ENCODE peak calls at places on chromosome 1, in ten cellular contexts. Y is stomach, P is tibial nerve, N is A549, Z is ovary, Q is transverse colon, G is GM12878, D is K562, X is esophagus muscularis mucosa, R is SK-N-SH. W is an unnamed sample.

GRCh38 chr1:13700521-13701273 is 709 bp downstream of the PRDM2 start:
- DNase-seq in Y (peak; percentile 45), P (no peak), N (peak; percentile 4), Z (peak; percentile 81), Q (peak; percentile 47), G (no peak), D (no peak), X (no peak), R (no peak), W (no peak)

GRCh38 chr1:221100196-221100950 is 221.1 kb downstream of the HLX start:
- DNase-seq in Y (no peak), P (no peak), N (peak; percentile 57), Z (no peak), Q (no peak), G (no peak), D (no peak), X (no peak), R (no peak), W (no peak)

GRCh38 chr1:158289722-158290570 is at the start of gene CD1C:
- DNase-seq in Y (no peak), P (no peak), N (no peak), Z (no peak), Q (no peak), G (no peak), D (no peak), X (no peak), R (no peak), W (no peak)

GRCh38 chr1:6612641-6613360 is 730 bp upstream of the PHF13 start:
- DNase-seq in Y (peak; percentile 62), P (no peak), N (peak; percentile 38), Z (no peak), Q (peak; percentile 69), G (no peak), D (no peak), X (no peak), R (peak; percentile 62), W (peak; percentile 84)

GRCh38 chr1:109148838-109149555 is 35.1 kb downstream of the ELAPOR1 start:
- DNase-seq in Y (no peak), P (no peak), N (no peak), Z (no peak), Q (no peak), G (no peak), D (no peak), X (no peak), R (no peak), W (no peak)

GRCh38 chr1:196732526-196732925 is 42.1 kb upstream of the CFHR3 start:
- DNase-seq in Y (no peak), P (no peak), N (no peak), Z (no peak), Q (no peak), G (no peak), D (peak; percentile 17), X (no peak), R (no peak), W (no peak)

GRCh38 chr1:42206164-42206563 is 41.6 kb upstream of the GUCA2A start:
- DNase-seq in Y (no peak), P (no peak), N (no peak), Z (no peak), Q (no peak), G (no peak), D (no peak), X (no peak), R (no peak), W (no peak)

GRCh38 chr1:188281927-188282326 is 1453.2 kb downstream of the PLA2G4A start:
- DNase-seq in Y (no peak), P (no peak), N (no peak), Z (no peak), Q (no peak), G (no peak), D (no peak), X (no peak), R (no peak), W (no peak)

GRCh38 chr1:151980287-151981177 is 13.1 kb downstream of the S100A10 start:
- DNase-seq in Y (no peak), P (peak; percentile 67), N (no peak), Z (no peak), Q (peak; percentile 37), G (no peak), D (no peak), X (no peak), R (no peak), W (no peak)

GRCh38 chr1:109370712-109371270 is 26.9 kb downstream of the SORT1 start:
- DNase-seq in Y (no peak), P (no peak), N (no peak), Z (no peak), Q (no peak), G (no peak), D (no peak), X (no peak), R (no peak), W (no peak)

GRCh38 chr1:63878914-63879313 is 105.1 kb downstream of the ROR1 start:
- DNase-seq in Y (no peak), P (no peak), N (no peak), Z (no peak), Q (no peak), G (no peak), D (no peak), X (no peak), R (no peak), W (no peak)
- TF ChIP-seq CTCF in Y (no peak), P (no peak), N (no peak), Z (no peak), Q (no peak), G (no peak), D (no peak), X (no peak), R (no peak), W (no peak)

DNA sequence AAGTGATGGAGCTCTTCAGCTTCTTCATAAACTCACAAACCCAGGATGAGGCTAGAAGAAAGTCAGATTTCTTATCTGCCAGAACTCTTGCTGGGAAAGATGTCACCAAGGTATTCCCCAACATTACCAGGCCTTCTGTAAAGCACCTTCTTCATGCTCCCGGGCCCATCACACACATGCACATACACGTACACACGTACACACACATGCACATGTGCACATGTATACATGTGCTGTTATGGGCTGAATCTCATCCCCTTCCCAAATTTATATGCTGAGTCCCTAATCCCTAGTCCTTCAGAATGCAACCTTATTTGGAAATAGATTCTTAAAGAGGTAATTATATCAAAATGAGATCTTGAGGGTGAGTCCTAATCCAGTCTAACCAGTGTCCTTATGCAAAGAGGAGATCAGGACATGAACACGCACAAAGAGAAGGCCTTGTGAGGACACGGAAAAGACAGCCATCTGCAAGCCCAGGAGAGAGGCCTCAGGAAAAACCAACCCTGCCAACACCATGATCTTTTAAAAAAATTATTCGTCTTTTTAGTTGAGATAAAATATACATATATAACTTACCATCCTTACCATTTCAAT is 76.4 kb upstream of the LYST start:
- DNase-seq in Y (no peak), P (no peak), N (no peak), Z (no peak), Q (no peak), G (no peak), D (no peak), X (no peak), R (no peak), W (no peak)
- TF ChIP-seq EP300 in Y (no peak), P (no peak), N (no peak), Z (no peak), Q (no peak), G (no peak), D (no peak), X (no peak), R (no peak), W (no peak)

GRCh38 chr1:205030916-205031315 is 12.1 kb upstream of the CNTN2 start:
- DNase-seq in Y (no peak), P (no peak), N (no peak), Z (no peak), Q (no peak), G (no peak), D (no peak), X (no peak), R (no peak), W (no peak)

GRCh38 chr1:205025239-205025638 is 17.8 kb upstream of the CNTN2 start:
- DNase-seq in Y (no peak), P (no peak), N (no peak), Z (no peak), Q (no peak), G (no peak), D (no peak), X (no peak), R (no peak), W (no peak)

GRCh38 chr1:205032512-205032911 is 10.5 kb upstream of the CNTN2 start:
- DNase-seq in Y (no peak), P (no peak), N (no peak), Z (no peak), Q (no peak), G (no peak), D (no peak), X (no peak), R (no peak), W (no peak)

GRCh38 chr1:205026181-205026580 is 16.8 kb upstream of the CNTN2 start:
- DNase-seq in Y (no peak), P (no peak), N (no peak), Z (no peak), Q (no peak), G (no peak), D (no peak), X (no peak), R (no peak), W (no peak)

GRCh38 chr1:205028954-205029353 is 14.1 kb upstream of the CNTN2 start:
- DNase-seq in Y (no peak), P (no peak), N (no peak), Z (no peak), Q (no peak), G (no peak), D (no peak), X (no peak), R (no peak), W (no peak)
- TF ChIP-seq CTCF in Y (no peak), P (no peak), N (no peak), Z (no peak), Q (no peak), G (no peak), D (no peak), X (no peak), R (no peak), W (no peak)

GRCh38 chr1:51284487-51284954 is 45.8 kb downstream of the TTC39A start:
- DNase-seq in Y (peak; percentile 83), P (no peak), N (peak; percentile 19), Z (no peak), Q (peak; percentile 33), G (no peak), D (peak; percentile 92), X (no peak), R (peak; percentile 71), W (no peak)
- TF ChIP-seq EP300 in Y (no peak), P (no peak), N (no peak), Z (no peak), Q (no peak), G (no peak), D (peak; percentile 98), X (no peak), R (no peak), W (no peak)